ENCODE peak calls at places on chromosomes 5 and 9, in eight cellular contexts. One of them, this sample, is unnamed.

GRCh38 chr5:75964008-75964407 is 119.2 kb upstream of the SV2C start:
- DNase-seq in astrocyte: no peak
- DNase-seq in aorta: no peak
- DNase-seq in fibroblast of villous mesenchyme: no peak
- DNase-seq in HFF-Myc: no peak
- DNase-seq in choroid plexus epithelial cell: no peak
- DNase-seq in fibroblast of the aortic adventitia: no peak
- DNase-seq in HL-60: peak
- DNase-seq in this sample: no peak

GRCh38 chr9:83385317-83385716 is 152.9 kb downstream of the FRMD3 start:
- DNase-seq in astrocyte: no peak
- DNase-seq in aorta: no peak
- DNase-seq in fibroblast of villous mesenchyme: no peak
- DNase-seq in HFF-Myc: no peak
- DNase-seq in choroid plexus epithelial cell: no peak
- DNase-seq in fibroblast of the aortic adventitia: peak
- DNase-seq in HL-60: no peak
- DNase-seq in this sample: peak

GRCh38 chr9:16335788-16336580 is 534.5 kb downstream of the BNC2 start:
- DNase-seq in astrocyte: peak
- DNase-seq in aorta: peak
- DNase-seq in fibroblast of villous mesenchyme: peak
- DNase-seq in HFF-Myc: peak
- DNase-seq in choroid plexus epithelial cell: peak
- DNase-seq in fibroblast of the aortic adventitia: peak
- DNase-seq in HL-60: no peak
- DNase-seq in this sample: peak

GRCh38 chr9:18606831-18607230 is 132.9 kb downstream of the ADAMTSL1 start:
- DNase-seq in astrocyte: peak
- DNase-seq in aorta: no peak
- DNase-seq in fibroblast of villous mesenchyme: peak
- DNase-seq in HFF-Myc: no peak
- DNase-seq in choroid plexus epithelial cell: peak
- DNase-seq in fibroblast of the aortic adventitia: peak
- DNase-seq in HL-60: no peak
- DNase-seq in this sample: no peak

GRCh38 chr9:10946676-10947410 is 334.0 kb upstream of the PTPRD start:
- DNase-seq in astrocyte: no peak
- DNase-seq in aorta: peak
- DNase-seq in fibroblast of villous mesenchyme: no peak
- DNase-seq in HFF-Myc: no peak
- DNase-seq in choroid plexus epithelial cell: no peak
- DNase-seq in fibroblast of the aortic adventitia: no peak
- DNase-seq in HL-60: no peak
- DNase-seq in this sample: no peak

GRCh38 chr5:176704817-176705216 is 57.5 kb downstream of the TSPAN17 start:
- DNase-seq in astrocyte: no peak
- DNase-seq in aorta: no peak
- DNase-seq in fibroblast of villous mesenchyme: no peak
- DNase-seq in HFF-Myc: no peak
- DNase-seq in choroid plexus epithelial cell: no peak
- DNase-seq in fibroblast of the aortic adventitia: no peak
- DNase-seq in HL-60: no peak
- DNase-seq in this sample: no peak

GRCh38 chr5:1002836-1003235 is 5.8 kb upstream of the NKD2 start:
- DNase-seq in astrocyte: no peak
- DNase-seq in aorta: peak
- DNase-seq in fibroblast of villous mesenchyme: no peak
- DNase-seq in HFF-Myc: no peak
- DNase-seq in choroid plexus epithelial cell: no peak
- DNase-seq in fibroblast of the aortic adventitia: no peak
- DNase-seq in HL-60: no peak
- DNase-seq in this sample: no peak

GRCh38 chr9:545480-545879 is 296.0 kb upstream of the DMRT1 start:
- DNase-seq in astrocyte: peak
- DNase-seq in aorta: peak
- DNase-seq in fibroblast of villous mesenchyme: no peak
- DNase-seq in HFF-Myc: no peak
- DNase-seq in choroid plexus epithelial cell: no peak
- DNase-seq in fibroblast of the aortic adventitia: peak
- DNase-seq in HL-60: no peak
- DNase-seq in this sample: no peak

GRCh38 chr5:55223219-55223987 is 3.7 kb downstream of the MCIDAS start:
- DNase-seq in astrocyte: no peak
- DNase-seq in aorta: no peak
- DNase-seq in fibroblast of villous mesenchyme: no peak
- DNase-seq in HFF-Myc: no peak
- DNase-seq in choroid plexus epithelial cell: no peak
- DNase-seq in fibroblast of the aortic adventitia: no peak
- DNase-seq in HL-60: no peak
- DNase-seq in this sample: no peak

GRCh38 chr9:13863112-13863511 is 450.8 kb downstream of the NFIB start:
- DNase-seq in astrocyte: peak
- DNase-seq in aorta: peak
- DNase-seq in fibroblast of villous mesenchyme: no peak
- DNase-seq in HFF-Myc: no peak
- DNase-seq in choroid plexus epithelial cell: peak
- DNase-seq in fibroblast of the aortic adventitia: peak
- DNase-seq in HL-60: no peak
- DNase-seq in this sample: peak

GRCh38 chr5:142803428-142804111 is 33.4 kb downstream of the ARHGAP26 start:
- DNase-seq in astrocyte: no peak
- DNase-seq in aorta: peak
- DNase-seq in fibroblast of villous mesenchyme: no peak
- DNase-seq in HFF-Myc: no peak
- DNase-seq in choroid plexus epithelial cell: peak
- DNase-seq in fibroblast of the aortic adventitia: no peak
- DNase-seq in HL-60: peak
- DNase-seq in this sample: no peak

GRCh38 chr5:106020889-106021288 is 1649.8 kb downstream of the EFNA5 start:
- DNase-seq in astrocyte: peak
- DNase-seq in aorta: no peak
- DNase-seq in fibroblast of villous mesenchyme: peak
- DNase-seq in HFF-Myc: no peak
- DNase-seq in choroid plexus epithelial cell: peak
- DNase-seq in fibroblast of the aortic adventitia: peak
- DNase-seq in HL-60: no peak
- DNase-seq in this sample: no peak

GRCh38 chr5:77328926-77329647 is 118.6 kb downstream of the PDE8B start:
- DNase-seq in astrocyte: no peak
- DNase-seq in aorta: no peak
- DNase-seq in fibroblast of villous mesenchyme: peak
- DNase-seq in HFF-Myc: no peak
- DNase-seq in choroid plexus epithelial cell: no peak
- DNase-seq in fibroblast of the aortic adventitia: no peak
- DNase-seq in HL-60: no peak
- DNase-seq in this sample: no peak

GRCh38 chr5:107602896-107603295 is 67.8 kb downstream of the EFNA5 start:
- DNase-seq in astrocyte: no peak
- DNase-seq in aorta: no peak
- DNase-seq in fibroblast of villous mesenchyme: no peak
- DNase-seq in HFF-Myc: no peak
- DNase-seq in choroid plexus epithelial cell: no peak
- DNase-seq in fibroblast of the aortic adventitia: no peak
- DNase-seq in HL-60: no peak
- DNase-seq in this sample: peak

GRCh38 chr5:154411338-154411737 is 34.5 kb upstream of the SAP30L start:
- DNase-seq in astrocyte: no peak
- DNase-seq in aorta: no peak
- DNase-seq in fibroblast of villous mesenchyme: no peak
- DNase-seq in HFF-Myc: no peak
- DNase-seq in choroid plexus epithelial cell: no peak
- DNase-seq in fibroblast of the aortic adventitia: no peak
- DNase-seq in HL-60: no peak
- DNase-seq in this sample: no peak

GRCh38 chr5:171420429-171421231 is 1.2 kb downstream of the FGF18 start:
- DNase-seq in astrocyte: peak
- DNase-seq in aorta: peak
- DNase-seq in fibroblast of villous mesenchyme: peak
- DNase-seq in HFF-Myc: peak
- DNase-seq in choroid plexus epithelial cell: peak
- DNase-seq in fibroblast of the aortic adventitia: peak
- DNase-seq in HL-60: no peak
- DNase-seq in this sample: peak

GRCh38 chr9:4955836-4956235 is 29.2 kb upstream of the JAK2 start:
- DNase-seq in astrocyte: no peak
- DNase-seq in aorta: no peak
- DNase-seq in fibroblast of villous mesenchyme: no peak
- DNase-seq in HFF-Myc: no peak
- DNase-seq in choroid plexus epithelial cell: peak
- DNase-seq in fibroblast of the aortic adventitia: peak
- DNase-seq in HL-60: no peak
- DNase-seq in this sample: no peak

GRCh38 chr5:35821513-35821912 is 35.2 kb upstream of the IL7R start:
- DNase-seq in astrocyte: no peak
- DNase-seq in aorta: no peak
- DNase-seq in fibroblast of villous mesenchyme: no peak
- DNase-seq in HFF-Myc: no peak
- DNase-seq in choroid plexus epithelial cell: no peak
- DNase-seq in fibroblast of the aortic adventitia: no peak
- DNase-seq in HL-60: no peak
- DNase-seq in this sample: no peak

GRCh38 chr5:97838214-97838613 is 655.2 kb upstream of the RIOK2 start:
- DNase-seq in astrocyte: peak
- DNase-seq in aorta: no peak
- DNase-seq in fibroblast of villous mesenchyme: peak
- DNase-seq in HFF-Myc: peak
- DNase-seq in choroid plexus epithelial cell: peak
- DNase-seq in fibroblast of the aortic adventitia: peak
- DNase-seq in HL-60: no peak
- DNase-seq in this sample: peak

DNA sequence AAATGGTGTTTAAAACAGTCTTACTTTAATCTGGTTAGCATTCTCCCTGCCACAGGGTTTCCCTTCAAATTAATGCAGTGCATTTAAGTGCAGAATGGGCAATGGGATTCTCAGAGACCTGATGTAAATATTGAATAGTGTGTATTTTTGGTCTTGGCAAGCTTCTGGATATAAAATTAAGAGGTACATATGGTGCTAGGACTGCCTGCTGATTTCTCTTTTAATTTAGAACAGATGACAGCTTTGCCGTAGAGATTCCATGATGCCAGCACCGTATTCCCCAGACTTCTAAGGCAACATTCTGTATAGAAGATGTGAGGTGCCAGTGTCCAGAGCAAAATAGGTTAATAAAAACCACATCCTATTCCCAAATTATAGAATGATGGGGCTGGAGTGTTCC is 1.9 kb downstream of the MTAP start:
- DNase-seq in astrocyte: no peak
- DNase-seq in aorta: no peak
- DNase-seq in fibroblast of villous mesenchyme: no peak
- DNase-seq in HFF-Myc: no peak
- DNase-seq in choroid plexus epithelial cell: no peak
- DNase-seq in fibroblast of the aortic adventitia: no peak
- DNase-seq in HL-60: no peak
- DNase-seq in this sample: peak
- H3K4me3 ChIP-seq in astrocyte: peak
- H3K4me3 ChIP-seq in aorta: no peak
- H3K4me3 ChIP-seq in fibroblast of villous mesenchyme: peak
- H3K4me3 ChIP-seq in HFF-Myc: peak
- H3K4me3 ChIP-seq in choroid plexus epithelial cell: no peak
- H3K4me3 ChIP-seq in fibroblast of the aortic adventitia: peak
- H3K4me3 ChIP-seq in HL-60: peak
- H3K4me3 ChIP-seq in this sample: peak

GRCh38 chr5:141475625-141476131 is at the start of gene PCDHGC3:
- DNase-seq in astrocyte: peak
- DNase-seq in aorta: peak
- DNase-seq in fibroblast of villous mesenchyme: peak
- DNase-seq in HFF-Myc: peak
- DNase-seq in choroid plexus epithelial cell: peak
- DNase-seq in fibroblast of the aortic adventitia: peak
- DNase-seq in HL-60: peak
- DNase-seq in this sample: peak

GRCh38 chr5:141478321-141478945 is 2.7 kb downstream of the PCDHGC3 start:
- DNase-seq in astrocyte: peak
- DNase-seq in aorta: no peak
- DNase-seq in fibroblast of villous mesenchyme: no peak
- DNase-seq in HFF-Myc: no peak
- DNase-seq in choroid plexus epithelial cell: no peak
- DNase-seq in fibroblast of the aortic adventitia: no peak
- DNase-seq in HL-60: no peak
- DNase-seq in this sample: no peak

GRCh38 chr5:141476132-141476909 is 555 bp downstream of the PCDHGC3 start:
- DNase-seq in astrocyte: peak
- DNase-seq in aorta: peak
- DNase-seq in fibroblast of villous mesenchyme: peak
- DNase-seq in HFF-Myc: peak
- DNase-seq in choroid plexus epithelial cell: peak
- DNase-seq in fibroblast of the aortic adventitia: peak
- DNase-seq in HL-60: peak
- DNase-seq in this sample: peak

GRCh38 chr5:141477815-141478214 is 2.0 kb downstream of the PCDHGC3 start:
- DNase-seq in astrocyte: no peak
- DNase-seq in aorta: no peak
- DNase-seq in fibroblast of villous mesenchyme: no peak
- DNase-seq in HFF-Myc: no peak
- DNase-seq in choroid plexus epithelial cell: peak
- DNase-seq in fibroblast of the aortic adventitia: peak
- DNase-seq in HL-60: no peak
- DNase-seq in this sample: no peak

GRCh38 chr5:141477169-141477568 is 1.4 kb downstream of the PCDHGC3 start:
- DNase-seq in astrocyte: no peak
- DNase-seq in aorta: no peak
- DNase-seq in fibroblast of villous mesenchyme: no peak
- DNase-seq in HFF-Myc: no peak
- DNase-seq in choroid plexus epithelial cell: no peak
- DNase-seq in fibroblast of the aortic adventitia: no peak
- DNase-seq in HL-60: no peak
- DNase-seq in this sample: peak
- H3K4me3 ChIP-seq in astrocyte: peak
- H3K4me3 ChIP-seq in aorta: no peak
- H3K4me3 ChIP-seq in fibroblast of villous mesenchyme: peak
- H3K4me3 ChIP-seq in HFF-Myc: peak
- H3K4me3 ChIP-seq in choroid plexus epithelial cell: peak
- H3K4me3 ChIP-seq in fibroblast of the aortic adventitia: peak
- H3K4me3 ChIP-seq in HL-60: no peak
- H3K4me3 ChIP-seq in this sample: peak

DNA sequence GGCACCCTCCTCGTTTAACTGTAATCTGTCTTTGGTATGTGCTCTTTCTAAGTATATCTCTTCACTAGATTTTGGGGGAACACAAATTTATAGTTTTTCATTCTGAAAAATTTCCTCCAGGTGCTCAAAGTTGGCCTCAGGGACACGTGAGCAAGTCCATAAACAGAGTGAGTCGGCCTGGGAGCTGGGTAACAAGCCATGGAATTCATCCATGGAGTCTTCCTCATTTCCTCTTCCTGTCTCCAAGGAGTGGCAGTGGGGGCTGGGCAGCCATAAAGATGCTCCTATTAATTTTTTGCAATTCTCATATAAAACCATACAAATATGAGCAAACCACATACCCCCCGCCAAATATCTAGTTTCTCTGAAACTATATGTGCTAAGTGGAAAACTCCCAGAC is 136.6 kb upstream of the OTULINL start:
- DNase-seq in astrocyte: no peak
- DNase-seq in aorta: no peak
- DNase-seq in fibroblast of villous mesenchyme: peak
- DNase-seq in HFF-Myc: no peak
- DNase-seq in choroid plexus epithelial cell: no peak
- DNase-seq in fibroblast of the aortic adventitia: peak
- DNase-seq in HL-60: no peak
- DNase-seq in this sample: peak
- H3K4me3 ChIP-seq in astrocyte: no peak
- H3K4me3 ChIP-seq in aorta: no peak
- H3K4me3 ChIP-seq in fibroblast of villous mesenchyme: no peak
- H3K4me3 ChIP-seq in HFF-Myc: peak
- H3K4me3 ChIP-seq in choroid plexus epithelial cell: no peak
- H3K4me3 ChIP-seq in fibroblast of the aortic adventitia: peak
- H3K4me3 ChIP-seq in HL-60: no peak
- H3K4me3 ChIP-seq in this sample: no peak

GRCh38 chr5:79111960-79112702 is 522 bp downstream of the BHMT start:
- DNase-seq in astrocyte: no peak
- DNase-seq in aorta: no peak
- DNase-seq in fibroblast of villous mesenchyme: no peak
- DNase-seq in HFF-Myc: no peak
- DNase-seq in choroid plexus epithelial cell: no peak
- DNase-seq in fibroblast of the aortic adventitia: no peak
- DNase-seq in HL-60: no peak
- DNase-seq in this sample: no peak
- H3K4me3 ChIP-seq in astrocyte: no peak
- H3K4me3 ChIP-seq in aorta: no peak
- H3K4me3 ChIP-seq in fibroblast of villous mesenchyme: no peak
- H3K4me3 ChIP-seq in HFF-Myc: no peak
- H3K4me3 ChIP-seq in choroid plexus epithelial cell: no peak
- H3K4me3 ChIP-seq in fibroblast of the aortic adventitia: no peak
- H3K4me3 ChIP-seq in HL-60: no peak
- H3K4me3 ChIP-seq in this sample: no peak

This sample was measured in foreskin fibroblast.